ENCODE peak calls at places on chromosomes 5 and 9, in six cellular contexts. G, J, P, Y, W and C are unnamed samples.

GRCh38 chr5:13478831-13479465 is 465.5 kb downstream of the DNAH5 start:
- DNase-seq in G (peak; percentile 40), J (peak; percentile 77), P (peak; percentile 46), Y (no peak), W (no peak), C (no peak)

GRCh38 chr5:59923465-59923864 is 29.9 kb upstream of the PDE4D start:
- DNase-seq in G (no peak), J (peak; percentile 47), P (peak; percentile 30), Y (no peak), W (no peak), C (no peak)

GRCh38 chr5:24646915-24647314 is 2.1 kb upstream of the CDH10 start:
- DNase-seq in G (no peak), J (no peak), P (no peak), Y (no peak), W (no peak), C (no peak)

GRCh38 chr9:99876190-99876589 is 30.3 kb upstream of the STX17 start:
- DNase-seq in G (no peak), J (no peak), P (no peak), Y (no peak), W (no peak), C (no peak)

GRCh38 chr5:28542968-28543367 is 1504.6 kb upstream of the CDH9 start:
- DNase-seq in G (no peak), J (peak; percentile 3), P (peak; percentile 11), Y (no peak), W (no peak), C (no peak)

GRCh38 chr5:92634883-92635282 is 946.1 kb downstream of the NR2F1-AS1 start:
- DNase-seq in G (no peak), J (no peak), P (no peak), Y (no peak), W (no peak), C (no peak)

GRCh38 chr5:167899490-167899889 is 392.0 kb upstream of the WWC1 start:
- DNase-seq in G (no peak), J (no peak), P (peak; percentile 17), Y (no peak), W (no peak), C (no peak)

GRCh38 chr5:100794844-100795243 is 108.2 kb downstream of the ST8SIA4 start:
- DNase-seq in G (no peak), J (no peak), P (no peak), Y (no peak), W (no peak), C (no peak)

GRCh38 chr5:156783092-156783491 is 67.0 kb upstream of the PPP1R2B start:
- DNase-seq in G (no peak), J (no peak), P (no peak), Y (no peak), W (no peak), C (no peak)

GRCh38 chr9:81661339-81661738 is 28.0 kb downstream of the TLE1 start:
- DNase-seq in G (no peak), J (no peak), P (no peak), Y (no peak), W (no peak), C (no peak)

GRCh38 chr5:72212171-72212570 is 104.9 kb downstream of the MAP1B start:
- DNase-seq in G (no peak), J (no peak), P (no peak), Y (no peak), W (no peak), C (no peak)

GRCh38 chr9:117224676-117225075 is 190.2 kb downstream of the ASTN2 start:
- DNase-seq in G (no peak), J (peak; percentile 82), P (no peak), Y (no peak), W (no peak), C (no peak)

GRCh38 chr5:77642915-77643653 is 4.6 kb upstream of the OTP start:
- DNase-seq in G (no peak), J (peak; percentile 54), P (no peak), Y (peak; percentile 42), W (no peak), C (no peak)

GRCh38 chr5:35354751-35355150 is 124.5 kb upstream of the PRLR start:
- DNase-seq in G (no peak), J (no peak), P (no peak), Y (no peak), W (no peak), C (no peak)

GRCh38 chr5:58925627-58926545 is 343.0 kb downstream of the RAB3C start:
- DNase-seq in G (no peak), J (no peak), P (no peak), Y (no peak), W (peak; percentile 68), C (no peak)

GRCh38 chr5:94440015-94440414 is 178.4 kb downstream of the KIAA0825 start:
- DNase-seq in G (no peak), J (no peak), P (no peak), Y (no peak), W (no peak), C (no peak)

GRCh38 chr9:589723-590122 is 251.8 kb upstream of the DMRT1 start:
- DNase-seq in G (no peak), J (peak; percentile 87), P (peak; percentile 31), Y (peak; percentile 57), W (no peak), C (no peak)

GRCh38 chr5:8842906-8843590 is 702.8 kb downstream of the SEMA5A start:
- DNase-seq in G (no peak), J (peak; percentile 18), P (peak; percentile 60), Y (no peak), W (no peak), C (no peak)

GRCh38 chr5:83472508-83473343 is 1.2 kb downstream of the VCAN start:
- DNase-seq in G (peak; percentile 13), J (peak; percentile 64), P (no peak), Y (peak; percentile 87), W (peak; percentile 87), C (no peak)

GRCh38 chr5:36939969-36940858 is 63.6 kb downstream of the NIPBL start:
- DNase-seq in G (no peak), J (no peak), P (no peak), Y (no peak), W (no peak), C (no peak)

GRCh38 chr5:87944553-87945320 is 323.9 kb downstream of the TMEM161B start:
- DNase-seq in G (no peak), J (peak; percentile 88), P (no peak), Y (peak; percentile 72), W (no peak), C (no peak)

GRCh38 chr5:69528015-69528414 is 32.0 kb upstream of the GTF2H2C start:
- DNase-seq in G (no peak), J (peak; percentile 84), P (no peak), Y (no peak), W (no peak), C (no peak)

GRCh38 chr5:150639317-150639738 is 1.1 kb upstream of the SYNPO start:
- DNase-seq in G (no peak), J (no peak), P (no peak), Y (peak; percentile 48), W (no peak), C (no peak)

GRCh38 chr9:8783999-8784398 is 984.4 kb upstream of the DMAC1 start:
- DNase-seq in G (no peak), J (no peak), P (no peak), Y (no peak), W (no peak), C (no peak)

DNA sequence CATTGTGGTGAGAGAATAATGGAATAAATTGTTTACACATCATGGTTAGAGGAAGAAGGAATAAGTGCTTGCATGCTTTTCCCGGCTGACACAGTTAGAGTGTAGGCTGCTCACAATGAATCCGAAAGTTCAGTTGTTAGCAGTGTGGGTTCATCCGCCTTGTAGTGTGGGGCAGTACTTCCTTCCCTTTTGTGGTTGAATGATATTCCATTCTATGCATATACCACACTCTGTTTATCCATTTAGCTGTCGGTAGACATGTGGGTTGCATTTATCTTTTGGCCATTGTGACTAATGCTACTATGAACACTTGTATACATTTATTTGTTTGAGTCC is 84.0 kb downstream of the COL5A1 start:
- DNase-seq in G (no peak), J (no peak), P (peak; percentile 74), Y (peak; percentile 3), W (no peak), C (no peak)
- H3K27me3 ChIP-seq in G (no peaks in the 10 kb centered on the region), J (no peaks in the 10 kb centered on the region), P (no peaks in the 10 kb centered on the region), Y (no peaks in the 10 kb centered on the region), W (no peaks in the 10 kb centered on the region), C (no peaks in the 10 kb centered on the region)

DNA sequence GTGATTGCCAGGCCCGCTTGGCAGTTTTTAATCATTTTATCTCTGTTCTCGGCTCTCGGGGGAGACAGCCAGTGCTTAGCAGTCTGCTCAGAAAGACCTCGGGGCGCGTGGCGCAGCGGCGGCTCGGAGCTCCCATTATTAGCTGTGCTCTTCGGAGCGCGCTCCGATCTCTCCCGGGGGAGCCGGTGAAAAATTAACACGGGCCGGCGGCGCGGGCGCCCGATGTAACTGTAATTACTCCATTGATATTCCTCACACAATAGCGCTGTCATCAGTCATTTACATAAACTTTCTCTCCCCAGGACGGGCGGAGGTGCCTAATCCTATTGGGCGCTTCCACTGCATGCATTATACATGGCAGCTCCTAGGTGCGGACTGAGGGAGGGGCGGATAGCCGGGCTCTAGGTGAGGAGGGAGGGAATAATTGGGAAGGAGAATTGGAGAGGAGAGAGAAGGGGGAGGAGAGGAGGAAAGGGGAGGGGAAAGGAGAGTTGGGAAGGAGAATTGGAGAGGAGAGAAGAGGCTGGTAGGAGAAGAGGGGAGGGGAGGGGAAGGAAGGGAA is 24.9 kb downstream of the LMX1B start:
- DNase-seq in G (no peak), J (peak; percentile 66), P (no peak), Y (peak; percentile 67), W (no peak), C (no peak)
- H3K27me3 ChIP-seq in G (no peaks in the 10 kb centered on the region), J (peaks cover 57% of the 10 kb centered on the region), P (peaks cover 99% of the 10 kb centered on the region), Y (no peaks in the 10 kb centered on the region), W (peaks cover 6% of the 10 kb centered on the region), C (peaks cover 68% of the 10 kb centered on the region)

DNA sequence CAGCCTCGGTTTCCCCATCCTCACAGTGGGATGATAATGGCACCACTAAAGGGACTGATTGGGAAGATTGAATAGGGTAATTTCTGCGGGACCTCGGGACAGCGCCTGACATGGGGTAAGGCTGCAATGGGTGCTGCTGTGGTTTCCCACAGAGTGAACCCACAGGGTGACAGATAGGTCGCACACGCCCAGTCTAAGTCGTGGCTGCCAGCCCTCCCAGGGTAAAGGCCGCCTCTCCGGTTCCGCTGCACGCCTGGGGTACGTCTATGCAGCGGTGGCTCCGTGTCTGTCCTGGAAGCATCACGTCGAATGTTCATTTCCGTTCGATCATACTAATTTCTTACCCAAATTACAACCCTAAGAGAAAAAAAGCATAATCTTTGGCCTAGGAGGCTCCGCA is 631 bp downstream of the CFAP77 start:
- DNase-seq in G (no peak), J (no peak), P (no peak), Y (no peak), W (no peak), C (no peak)
- H3K27me3 ChIP-seq in G (no peaks in the 10 kb centered on the region), J (no peaks in the 10 kb centered on the region), P (peaks cover 38% of the 10 kb centered on the region), Y (no peaks in the 10 kb centered on the region), W (peaks cover 8% of the 10 kb centered on the region), C (peaks cover 53% of the 10 kb centered on the region)

GRCh38 chr9:121498150-121498486 is 1.5 kb downstream of the GGTA1 start:
- DNase-seq in G (peak; percentile 73), J (peak; percentile 92), P (peak; percentile 72), Y (peak; percentile 73), W (peak; percentile 85), C (peak; percentile 10)

GRCh38 chr9:121498487-121499176 is 1.0 kb downstream of the GGTA1 start:
- DNase-seq in G (no peak), J (peak; percentile 18), P (peak; percentile 42), Y (peak; percentile 81), W (peak; percentile 78), C (no peak)

GRCh38 chr9:121500165-121500478 is 478 bp upstream of the GGTA1 start:
- DNase-seq in G (no peak), J (no peak), P (no peak), Y (no peak), W (no peak), C (no peak)

GRCh38 chr9:121499427-121500164 is at the start of gene GGTA1:
- DNase-seq in G (peak; percentile 45), J (peak; percentile 55), P (peak; percentile 50), Y (peak; percentile 91), W (peak; percentile 80), C (no peak)

GRCh38 chr9:121499177-121499426 is 542 bp downstream of the GGTA1 start:
- DNase-seq in G (no peak), J (no peak), P (no peak), Y (no peak), W (no peak), C (no peak)
- H3K27me3 ChIP-seq in G (no peaks in the 10 kb centered on the region), J (peaks cover 10% of the 10 kb centered on the region), P (peaks cover 41% of the 10 kb centered on the region), Y (no peaks in the 10 kb centered on the region), W (no peaks in the 10 kb centered on the region), C (peaks cover 56% of the 10 kb centered on the region)